ENCODE peak calls at places on chromosomes 11 and 22, in seven cellular contexts. L is uterus, W is esophagus squamous epithelium, S is body of pancreas, I is NB4, F is stomach, G is breast epithelium. N is an unnamed sample.

GRCh38 chr11:61536676-61537270 is 28.2 kb downstream of the LRRC10B start:
- DNase-seq in L (no peak), W (no peak), I (no peak), S (no peak), F (no peak), G (no peak), N (no peak)

GRCh38 chr11:1879342-1879940 is 12.3 kb downstream of the PRR33 start:
- DNase-seq in S (peak; percentile 10), L (peak; percentile 15), W (no peak), I (no peak), G (no peak), F (no peak), N (no peak)

GRCh38 chr11:65557280-65558001 is 718 bp downstream of the LTBP3 start:
- DNase-seq in L (peak; percentile 40), I (no peak), W (no peak), S (no peak), G (no peak), F (no peak), N (no peak)

GRCh38 chr11:45182902-45183301 is 36.5 kb downstream of the PRDM11 start:
- DNase-seq in F (peak; percentile 46), G (no peak), L (peak; percentile 47), W (no peak), S (peak; percentile 49), I (peak; percentile 37), N (peak; percentile 63)

GRCh38 chr11:1877211-1878133 is 14.2 kb downstream of the PRR33 start:
- DNase-seq in S (peak; percentile 70), I (no peak), F (peak; percentile 61), G (no peak), L (peak; percentile 69), W (no peak), N (no peak)

GRCh38 chr11:35619754-35620640 is 1.7 kb downstream of the FJX1 start:
- DNase-seq in I (no peak), S (peak; percentile 17), F (no peak), W (no peak), L (no peak), G (no peak), N (peak; percentile 58)

GRCh38 chr11:2880646-2881045 is 4.9 kb downstream of the CDKN1C start:
- DNase-seq in G (no peak), W (no peak), F (no peak), L (no peak), S (no peak), I (no peak), N (no peak)

GRCh38 chr22:27874185-27874584 is 44.9 kb downstream of the PITPNB start:
- DNase-seq in L (no peak), W (no peak), S (no peak), I (no peak), G (no peak), F (no peak), N (no peak)

GRCh38 chr11:120655589-120655988 is 144.0 kb downstream of the GRIK4 start:
- DNase-seq in I (no peak), G (no peak), S (no peak), L (no peak), F (no peak), W (no peak), N (no peak)

GRCh38 chr22:40621309-40622151 is 15.0 kb downstream of the MRTFA start:
- DNase-seq in I (peak; percentile 32), F (no peak), W (no peak), G (no peak), S (no peak), L (no peak), N (no peak)

GRCh38 chr11:27081056-27081455 is 40.4 kb downstream of the BBOX1 start:
- DNase-seq in F (no peak), S (no peak), W (no peak), L (no peak), I (no peak), G (no peak), N (no peak)

GRCh38 chr11:44698228-44698923 is 28.4 kb upstream of the TSPAN18 start:
- DNase-seq in S (no peak), L (no peak), G (no peak), W (no peak), I (peak; percentile 32), F (no peak), N (no peak)

GRCh38 chr11:64766881-64767280 is 7.1 kb upstream of the PYGM start:
- DNase-seq in F (no peak), I (no peak), S (no peak), L (no peak), G (no peak), W (no peak), N (no peak)

GRCh38 chr11:40316171-40316570 is 1143.3 kb downstream of the LRRC4C start:
- DNase-seq in S (no peak), F (no peak), I (no peak), G (no peak), W (no peak), L (no peak), N (no peak)

GRCh38 chr22:22684605-22685561 is 40.5 kb downstream of the GGTLC2 start:
- DNase-seq in I (peak; percentile 48), S (peak; percentile 33), L (peak; percentile 23), F (no peak), G (no peak), W (no peak), N (no peak)

GRCh38 chr11:129695543-129696308 is 119.9 kb upstream of the TMEM45B start:
- DNase-seq in W (no peak), F (peak; percentile 82), G (peak; percentile 44), I (peak; percentile 58), S (peak; percentile 77), L (no peak), N (peak; percentile 17)

GRCh38 chr22:32281092-32281491 is 25.9 kb upstream of the SLC5A4 start:
- DNase-seq in W (no peak), F (no peak), I (no peak), L (no peak), S (no peak), G (no peak), N (peak; percentile 21)

DNA sequence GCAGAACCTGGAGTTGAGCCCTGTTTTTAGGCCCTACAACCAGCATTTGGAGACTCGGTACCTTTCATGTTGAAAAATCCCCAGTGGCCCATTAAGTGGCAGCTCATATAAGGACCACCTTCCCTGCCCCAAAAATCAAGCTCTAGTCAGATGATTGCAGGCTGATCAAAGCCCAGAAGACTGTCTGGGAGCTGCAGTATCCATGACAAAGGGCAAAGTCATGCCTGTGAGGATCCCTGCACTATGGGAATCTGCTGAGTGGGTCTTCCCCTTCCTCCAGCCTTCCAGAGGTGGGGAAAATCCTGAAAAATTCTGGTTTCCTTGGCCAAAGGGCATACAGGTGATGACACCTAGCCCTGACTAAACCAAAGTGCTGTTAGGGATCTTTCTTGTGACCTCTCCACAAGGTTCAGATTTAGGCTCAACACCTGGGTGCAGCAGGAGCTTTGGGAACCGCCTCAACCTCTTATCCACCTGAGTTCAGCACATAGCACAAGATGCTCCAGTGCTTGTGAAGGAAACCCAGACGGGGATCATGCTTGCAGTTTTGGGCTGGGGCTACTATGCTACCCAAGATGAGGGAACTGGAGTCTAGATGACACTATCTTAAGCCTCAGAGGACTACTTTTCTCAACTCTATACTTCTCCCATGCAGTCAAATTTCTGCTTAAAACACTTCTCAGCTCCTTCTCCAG is 1.2 kb upstream of the TRIM3 start:
- DNase-seq in G (no peak), W (no peak), L (no peak), I (peak; percentile 12), F (no peak), S (no peak), N (peak; percentile 32)
- TF ChIP-seq POLR2A in G (no peak), W (no peak), L (no peak), I (no peak), F (no peak), S (no peak), N (no peak)

GRCh38 chr22:23877566-23877965 is 16.6 kb upstream of the MIF start:
- DNase-seq in I (no peak), S (no peak), L (no peak), F (no peak), W (no peak), G (no peak), N (no peak)
- TF ChIP-seq POLR2A in I (no peak), S (no peak), L (no peak), F (no peak), W (no peak), G (no peak), N (no peak)

DNA sequence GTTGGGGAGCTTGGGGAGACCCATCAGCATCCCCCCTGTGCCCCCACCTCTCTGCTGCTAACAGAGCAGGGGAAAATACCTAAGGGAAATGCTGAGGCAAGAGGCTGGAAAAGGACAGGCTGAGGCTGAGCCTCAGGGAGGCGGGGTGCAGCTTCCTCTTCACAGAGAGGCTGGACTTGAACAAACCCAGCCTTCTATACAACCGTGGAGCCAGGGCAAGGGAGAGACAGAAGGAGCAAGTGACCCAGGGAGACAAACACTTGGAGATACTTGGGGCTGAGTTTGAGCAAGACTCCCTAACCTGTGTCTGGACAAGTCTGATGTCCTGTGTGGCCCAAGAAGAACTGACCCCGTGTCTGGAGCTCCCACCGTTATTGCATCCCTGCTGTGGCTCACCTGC is at the start of gene SLCO2B1:
- DNase-seq in G (no peak), S (peak; percentile 48), I (no peak), W (no peak), F (no peak), L (no peak), N (no peak)
- TF ChIP-seq POLR2A in G (no peak), S (no peak), I (no peak), W (no peak), F (no peak), L (no peak), N (no peak)

GRCh38 chr22:36352775-36353507 is 34.8 kb downstream of the MYH9 start:
- DNase-seq in I (no peak), G (no peak), S (peak; percentile 93), L (no peak), F (peak; percentile 91), W (no peak), N (no peak)

GRCh38 chr22:36349726-36350125 is 38.0 kb downstream of the MYH9 start:
- DNase-seq in L (no peak), W (no peak), S (no peak), F (no peak), I (no peak), G (no peak), N (no peak)

GRCh38 chr22:36350751-36351594 is 36.8 kb downstream of the MYH9 start:
- DNase-seq in L (no peak), S (peak; percentile 71), I (no peak), G (peak; percentile 79), W (no peak), F (no peak), N (no peak)

GRCh38 chr22:36355362-36355761 is 32.4 kb downstream of the MYH9 start:
- DNase-seq in W (no peak), S (no peak), G (no peak), F (no peak), L (no peak), I (peak; percentile 9), N (no peak)

DNA sequence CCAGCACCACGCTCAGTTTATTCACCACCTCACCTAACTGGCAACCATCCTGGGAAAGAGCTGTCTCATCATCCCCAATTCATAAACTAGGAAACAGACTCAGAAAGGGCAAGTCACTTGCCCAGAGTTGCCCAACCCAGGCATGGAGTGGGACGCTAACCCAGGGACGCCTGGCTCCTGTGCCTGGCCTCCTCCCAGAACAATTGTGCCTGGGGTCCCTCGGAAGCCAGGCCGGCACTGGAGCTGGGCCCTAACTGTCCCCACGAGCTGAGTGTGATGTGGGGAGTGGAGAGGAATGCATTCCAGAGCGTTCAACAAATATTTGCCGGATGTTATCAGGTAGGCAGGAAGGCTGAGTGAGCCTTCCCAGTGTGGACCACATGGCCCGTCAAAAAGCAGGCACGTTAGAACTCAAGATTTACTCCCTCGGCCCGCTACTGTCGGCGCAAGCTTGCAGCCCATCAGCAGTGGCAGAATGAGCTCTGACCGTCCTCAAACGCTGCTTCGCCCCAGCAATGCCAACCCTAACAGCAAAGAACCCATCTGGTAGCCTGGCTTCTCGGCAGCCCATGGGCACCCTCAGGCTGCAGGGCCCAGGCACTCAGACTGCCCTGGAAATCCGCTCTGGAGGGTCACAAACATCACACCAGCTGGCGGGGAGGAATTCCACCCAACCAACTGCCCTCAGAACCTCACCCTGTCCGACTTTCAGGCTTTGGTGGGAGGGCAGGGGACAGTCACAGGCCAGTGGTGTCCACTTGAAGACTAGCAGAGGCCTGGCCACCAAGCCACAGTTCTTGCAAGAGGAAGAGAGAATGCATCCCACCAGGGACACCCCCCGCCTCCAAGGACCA is 35.6 kb downstream of the MYH9 start:
- DNase-seq in W (no peak), F (peak; percentile 61), I (no peak), S (peak; percentile 64), L (no peak), G (peak; percentile 76), N (no peak)
- TF ChIP-seq POLR2A in W (no peak), F (no peak), I (no peak), S (peak; percentile 9), L (peak; percentile 18), G (no peak), N (no peak)

N was measured in H54.